ENCODE peak calls at places on chromosome 18, in eight cellular contexts. One of them, this sample, is unnamed.

GRCh38 chr18:56709463-56709862 is 58.3 kb downstream of the WDR7 start:
- DNase-seq in coronary artery: no peak
- DNase-seq in fibroblast of lung: peak
- DNase-seq in T-helper 2 cell: no peak
- DNase-seq in Karpas-422: peak
- DNase-seq in ureter: no peak
- DNase-seq in HT1080: peak
- DNase-seq in A549: peak
- DNase-seq in this sample: peak

GRCh38 chr18:7105268-7105667 is 12.3 kb downstream of the LAMA1 start:
- DNase-seq in Karpas-422: no peak
- DNase-seq in fibroblast of lung: no peak
- DNase-seq in HT1080: no peak
- DNase-seq in ureter: no peak
- DNase-seq in T-helper 2 cell: no peak
- DNase-seq in A549: no peak
- DNase-seq in coronary artery: no peak
- DNase-seq in this sample: no peak

GRCh38 chr18:3930126-3931012 is 480.4 kb downstream of the TGIF1 start:
- DNase-seq in fibroblast of lung: no peak
- DNase-seq in HT1080: no peak
- DNase-seq in A549: no peak
- DNase-seq in coronary artery: no peak
- DNase-seq in T-helper 2 cell: no peak
- DNase-seq in Karpas-422: no peak
- DNase-seq in ureter: no peak
- DNase-seq in this sample: no peak

GRCh38 chr18:53796042-53796729 is 428.3 kb downstream of the MBD2 start:
- DNase-seq in ureter: no peak
- DNase-seq in Karpas-422: no peak
- DNase-seq in HT1080: peak
- DNase-seq in fibroblast of lung: peak
- DNase-seq in A549: peak
- DNase-seq in coronary artery: no peak
- DNase-seq in T-helper 2 cell: no peak
- DNase-seq in this sample: no peak

GRCh38 chr18:33135951-33136660 is 304.4 kb downstream of the CCDC178 start:
- DNase-seq in Karpas-422: no peak
- DNase-seq in HT1080: no peak
- DNase-seq in T-helper 2 cell: no peak
- DNase-seq in fibroblast of lung: no peak
- DNase-seq in coronary artery: no peak
- DNase-seq in ureter: no peak
- DNase-seq in A549: no peak
- DNase-seq in this sample: no peak

GRCh38 chr18:76979111-76979751 is 153.4 kb downstream of the MBP start:
- DNase-seq in A549: no peak
- DNase-seq in T-helper 2 cell: no peak
- DNase-seq in Karpas-422: peak
- DNase-seq in fibroblast of lung: no peak
- DNase-seq in ureter: peak
- DNase-seq in coronary artery: peak
- DNase-seq in HT1080: no peak
- DNase-seq in this sample: no peak

GRCh38 chr18:8800041-8800441 is 94.7 kb downstream of the MTCL1 start:
- DNase-seq in ureter: no peak
- DNase-seq in Karpas-422: no peak
- DNase-seq in HT1080: no peak
- DNase-seq in coronary artery: no peak
- DNase-seq in fibroblast of lung: peak
- DNase-seq in T-helper 2 cell: no peak
- DNase-seq in A549: no peak
- DNase-seq in this sample: no peak

GRCh38 chr18:58552057-58552461 is 76.8 kb downstream of the ALPK2 start:
- DNase-seq in HT1080: peak
- DNase-seq in T-helper 2 cell: no peak
- DNase-seq in coronary artery: no peak
- DNase-seq in ureter: no peak
- DNase-seq in Karpas-422: peak
- DNase-seq in fibroblast of lung: no peak
- DNase-seq in A549: peak
- DNase-seq in this sample: no peak

GRCh38 chr18:8713691-8714090 is 8.3 kb downstream of the MTCL1 start:
- DNase-seq in coronary artery: no peak
- DNase-seq in ureter: no peak
- DNase-seq in Karpas-422: no peak
- DNase-seq in T-helper 2 cell: no peak
- DNase-seq in A549: no peak
- DNase-seq in HT1080: no peak
- DNase-seq in fibroblast of lung: no peak
- DNase-seq in this sample: no peak

GRCh38 chr18:48842259-48843061 is 108.3 kb downstream of the SMAD7 start:
- DNase-seq in fibroblast of lung: no peak
- DNase-seq in T-helper 2 cell: no peak
- DNase-seq in HT1080: no peak
- DNase-seq in coronary artery: no peak
- DNase-seq in Karpas-422: no peak
- DNase-seq in ureter: no peak
- DNase-seq in A549: no peak
- DNase-seq in this sample: peak

GRCh38 chr18:6940451-6940970 is 177.1 kb downstream of the LAMA1 start:
- DNase-seq in ureter: no peak
- DNase-seq in coronary artery: no peak
- DNase-seq in T-helper 2 cell: no peak
- DNase-seq in Karpas-422: no peak
- DNase-seq in A549: no peak
- DNase-seq in HT1080: no peak
- DNase-seq in fibroblast of lung: no peak
- DNase-seq in this sample: no peak